ENCODE peak calls at places on chromosomes 12 and 14, in six cellular contexts. One of them, this sample, is unnamed.

GRCh38 chr12:109612975-109613502 is 39.4 kb downstream of the MVK start:
- DNase-seq in HepG2: peak
- DNase-seq in SK-N-SH: no peak
- DNase-seq in K562: peak
- DNase-seq in GM12878: no peak
- DNase-seq in GM12892: no peak
- DNase-seq in this sample: no peak

GRCh38 chr12:52319097-52319496 is 2.1 kb downstream of the KRT83 start:
- DNase-seq in HepG2: no peak
- DNase-seq in SK-N-SH: no peak
- DNase-seq in K562: no peak
- DNase-seq in GM12878: no peak
- DNase-seq in GM12892: no peak
- DNase-seq in this sample: no peak

GRCh38 chr14:33682746-33683145 is 268.1 kb downstream of the EGLN3 start:
- DNase-seq in HepG2: no peak
- DNase-seq in SK-N-SH: no peak
- DNase-seq in K562: no peak
- DNase-seq in GM12878: no peak
- DNase-seq in GM12892: no peak
- DNase-seq in this sample: no peak

GRCh38 chr12:120227233-120228040 is 26.5 kb upstream of the RPLP0 start:
- DNase-seq in HepG2: peak
- DNase-seq in SK-N-SH: no peak
- DNase-seq in K562: no peak
- DNase-seq in GM12878: no peak
- DNase-seq in GM12892: no peak
- DNase-seq in this sample: no peak

GRCh38 chr14:68020999-68021663 is 201.6 kb downstream of the RAD51B start:
- DNase-seq in HepG2: no peak
- DNase-seq in SK-N-SH: no peak
- DNase-seq in K562: no peak
- DNase-seq in GM12878: peak
- DNase-seq in GM12892: no peak
- DNase-seq in this sample: no peak

GRCh38 chr12:88578274-88578673 is 2.0 kb downstream of the KITLG start:
- DNase-seq in HepG2: peak
- DNase-seq in SK-N-SH: no peak
- DNase-seq in K562: no peak
- DNase-seq in GM12878: no peak
- DNase-seq in GM12892: no peak
- DNase-seq in this sample: no peak

GRCh38 chr12:58310828-58311273 is 369.5 kb downstream of the ATP23 start:
- DNase-seq in HepG2: peak
- DNase-seq in SK-N-SH: no peak
- DNase-seq in K562: no peak
- DNase-seq in GM12878: no peak
- DNase-seq in GM12892: no peak
- DNase-seq in this sample: no peak

GRCh38 chr12:88529531-88530488 is 50.5 kb downstream of the KITLG start:
- DNase-seq in HepG2: no peak
- DNase-seq in SK-N-SH: no peak
- DNase-seq in K562: no peak
- DNase-seq in GM12878: no peak
- DNase-seq in GM12892: no peak
- DNase-seq in this sample: no peak

GRCh38 chr12:93777249-93777648 is 100.1 kb downstream of the CRADD start:
- DNase-seq in HepG2: no peak
- DNase-seq in SK-N-SH: no peak
- DNase-seq in K562: no peak
- DNase-seq in GM12878: no peak
- DNase-seq in GM12892: no peak
- DNase-seq in this sample: no peak

GRCh38 chr12:9668141-9669018 is 1.1 kb upstream of the CLEC2D start:
- DNase-seq in HepG2: no peak
- DNase-seq in SK-N-SH: no peak
- DNase-seq in K562: no peak
- DNase-seq in GM12878: no peak
- DNase-seq in GM12892: no peak
- DNase-seq in this sample: no peak

GRCh38 chr12:92796650-92797049 is 93.9 kb downstream of the PLEKHG7 start:
- DNase-seq in HepG2: no peak
- DNase-seq in SK-N-SH: no peak
- DNase-seq in K562: no peak
- DNase-seq in GM12878: no peak
- DNase-seq in GM12892: no peak
- DNase-seq in this sample: no peak

GRCh38 chr14:66530526-66530925 is 22.6 kb downstream of the GPHN start:
- DNase-seq in HepG2: no peak
- DNase-seq in SK-N-SH: no peak
- DNase-seq in K562: no peak
- DNase-seq in GM12878: no peak
- DNase-seq in GM12892: no peak
- DNase-seq in this sample: no peak

GRCh38 chr12:31323466-31324115 is 2.4 kb downstream of the SINHCAF start:
- DNase-seq in HepG2: no peak
- DNase-seq in SK-N-SH: no peak
- DNase-seq in K562: peak
- DNase-seq in GM12878: no peak
- DNase-seq in GM12892: peak
- DNase-seq in this sample: peak

GRCh38 chr12:89702503-89702902 is 6.1 kb downstream of the ATP2B1 start:
- DNase-seq in HepG2: no peak
- DNase-seq in SK-N-SH: no peak
- DNase-seq in K562: no peak
- DNase-seq in GM12878: no peak
- DNase-seq in GM12892: no peak
- DNase-seq in this sample: no peak

GRCh38 chr12:27549231-27549800 is 25.3 kb downstream of the PPFIBP1 start:
- DNase-seq in HepG2: peak
- DNase-seq in SK-N-SH: no peak
- DNase-seq in K562: no peak
- DNase-seq in GM12878: no peak
- DNase-seq in GM12892: no peak
- DNase-seq in this sample: no peak

GRCh38 chr14:91332448-91333059 is 85.1 kb downstream of the CCDC88C start:
- DNase-seq in HepG2: peak
- DNase-seq in SK-N-SH: no peak
- DNase-seq in K562: peak
- DNase-seq in GM12878: no peak
- DNase-seq in GM12892: no peak
- DNase-seq in this sample: no peak

GRCh38 chr14:74670726-74671125 is 42.2 kb downstream of the AREL1 start:
- DNase-seq in HepG2: no peak
- DNase-seq in SK-N-SH: no peak
- DNase-seq in K562: no peak
- DNase-seq in GM12878: no peak
- DNase-seq in GM12892: no peak
- DNase-seq in this sample: no peak

GRCh38 chr14:64671591-64671990 is 32.6 kb upstream of the PLEKHG3 start:
- DNase-seq in HepG2: peak
- DNase-seq in SK-N-SH: peak
- DNase-seq in K562: peak
- DNase-seq in GM12878: no peak
- DNase-seq in GM12892: no peak
- DNase-seq in this sample: no peak

GRCh38 chr14:35390577-35391387 is 13.8 kb downstream of the NFKBIA start:
- DNase-seq in HepG2: no peak
- DNase-seq in SK-N-SH: no peak
- DNase-seq in K562: peak
- DNase-seq in GM12878: no peak
- DNase-seq in GM12892: no peak
- DNase-seq in this sample: no peak

GRCh38 chr14:20454359-20454644 is 310 bp downstream of the OSGEP start:
- DNase-seq in HepG2: no peak
- DNase-seq in SK-N-SH: no peak
- DNase-seq in K562: no peak
- DNase-seq in GM12878: no peak
- DNase-seq in GM12892: no peak
- DNase-seq in this sample: no peak

GRCh38 chr12:106960443-106960842 is 4.7 kb downstream of the TMEM263 start:
- DNase-seq in HepG2: no peak
- DNase-seq in SK-N-SH: no peak
- DNase-seq in K562: no peak
- DNase-seq in GM12878: no peak
- DNase-seq in GM12892: no peak
- DNase-seq in this sample: no peak

GRCh38 chr12:118034429-118035193 is 18.1 kb downstream of the RFC5 start:
- DNase-seq in HepG2: peak
- DNase-seq in SK-N-SH: peak
- DNase-seq in K562: no peak
- DNase-seq in GM12878: no peak
- DNase-seq in GM12892: no peak
- DNase-seq in this sample: no peak

GRCh38 chr12:57590536-57590891 is 478 bp upstream of the PIP4K2C start:
- DNase-seq in HepG2: no peak
- DNase-seq in SK-N-SH: no peak
- DNase-seq in K562: no peak
- DNase-seq in GM12878: no peak
- DNase-seq in GM12892: no peak
- DNase-seq in this sample: no peak

GRCh38 chr12:61808856-61809255 is 451.3 kb upstream of the USP15 start:
- DNase-seq in HepG2: no peak
- DNase-seq in SK-N-SH: no peak
- DNase-seq in K562: no peak
- DNase-seq in GM12878: no peak
- DNase-seq in GM12892: no peak
- DNase-seq in this sample: no peak
- TF ChIP-seq TAF1 in HepG2: no peak
- TF ChIP-seq TAF1 in SK-N-SH: no peak
- TF ChIP-seq TAF1 in K562: no peak
- TF ChIP-seq TAF1 in GM12878: no peak
- TF ChIP-seq TAF1 in GM12892: no peak
- TF ChIP-seq TAF1 in this sample: no peak

DNA sequence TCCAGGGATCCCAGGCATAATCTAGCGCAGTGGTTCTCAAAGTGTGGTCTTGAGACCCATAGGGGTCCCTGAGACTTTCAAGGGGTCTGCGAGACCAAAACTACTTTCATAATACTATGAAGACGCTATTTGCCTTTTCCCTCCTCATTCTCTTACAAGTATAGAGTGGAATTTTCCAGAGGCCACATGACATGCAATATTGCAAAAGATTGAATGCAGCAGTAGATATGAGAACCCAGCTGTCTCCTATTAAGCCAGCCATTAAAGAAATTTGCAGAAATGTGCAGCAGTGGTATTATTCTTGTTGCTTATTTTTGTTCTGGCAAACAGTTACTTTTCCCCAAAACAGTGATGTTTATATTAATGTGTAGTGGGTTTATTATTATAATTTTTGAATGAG is 62.8 kb downstream of the VWF start:
- DNase-seq in HepG2: no peak
- DNase-seq in SK-N-SH: no peak
- DNase-seq in K562: no peak
- DNase-seq in GM12878: no peak
- DNase-seq in GM12892: no peak
- DNase-seq in this sample: no peak
- TF ChIP-seq TAF1 in HepG2: no peak
- TF ChIP-seq TAF1 in SK-N-SH: no peak
- TF ChIP-seq TAF1 in K562: no peak
- TF ChIP-seq TAF1 in GM12878: no peak
- TF ChIP-seq TAF1 in GM12892: no peak
- TF ChIP-seq TAF1 in this sample: no peak

DNA sequence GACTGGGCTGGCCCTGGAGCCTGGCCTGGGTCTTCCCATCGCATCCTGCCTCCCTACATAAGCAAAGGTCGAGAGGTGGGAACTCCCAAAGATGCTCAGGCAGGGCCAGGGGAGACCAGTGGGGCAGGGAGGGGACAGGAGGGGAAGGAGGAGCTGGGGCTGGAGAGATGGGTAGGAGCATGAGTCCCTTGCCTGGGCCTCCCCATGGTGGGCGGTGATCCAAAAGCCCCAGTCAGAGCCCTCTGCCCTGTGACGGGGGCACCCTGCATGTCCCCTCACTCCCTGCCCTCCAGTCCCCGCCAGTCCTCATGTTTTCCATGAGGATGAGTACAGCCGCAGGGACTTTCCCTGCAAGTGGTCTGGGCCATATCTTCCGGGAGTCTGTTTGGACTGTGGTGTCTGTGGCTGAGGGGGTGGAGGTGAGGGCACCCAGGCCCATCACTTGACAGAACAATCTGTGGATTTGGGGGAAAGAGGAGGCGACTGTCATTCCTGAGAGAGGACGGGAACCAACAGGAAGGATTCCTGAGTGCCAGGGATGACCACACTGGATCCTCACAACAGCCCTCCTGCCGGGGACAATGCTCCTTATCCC is 9.3 kb downstream of the BDKRB2 start:
- DNase-seq in HepG2: no peak
- DNase-seq in SK-N-SH: no peak
- DNase-seq in K562: no peak
- DNase-seq in GM12878: no peak
- DNase-seq in GM12892: no peak
- DNase-seq in this sample: no peak
- TF ChIP-seq TAF1 in HepG2: no peak
- TF ChIP-seq TAF1 in SK-N-SH: no peak
- TF ChIP-seq TAF1 in K562: no peak
- TF ChIP-seq TAF1 in GM12878: no peak
- TF ChIP-seq TAF1 in GM12892: no peak
- TF ChIP-seq TAF1 in this sample: no peak

GRCh38 chr12:91111366-91112321 is at the start of gene LUM:
- DNase-seq in HepG2: no peak
- DNase-seq in SK-N-SH: peak
- DNase-seq in K562: no peak
- DNase-seq in GM12878: no peak
- DNase-seq in GM12892: no peak
- DNase-seq in this sample: no peak
- TF ChIP-seq TAF1 in HepG2: no peak
- TF ChIP-seq TAF1 in SK-N-SH: no peak
- TF ChIP-seq TAF1 in K562: no peak
- TF ChIP-seq TAF1 in GM12878: no peak
- TF ChIP-seq TAF1 in GM12892: no peak
- TF ChIP-seq TAF1 in this sample: no peak

DNA sequence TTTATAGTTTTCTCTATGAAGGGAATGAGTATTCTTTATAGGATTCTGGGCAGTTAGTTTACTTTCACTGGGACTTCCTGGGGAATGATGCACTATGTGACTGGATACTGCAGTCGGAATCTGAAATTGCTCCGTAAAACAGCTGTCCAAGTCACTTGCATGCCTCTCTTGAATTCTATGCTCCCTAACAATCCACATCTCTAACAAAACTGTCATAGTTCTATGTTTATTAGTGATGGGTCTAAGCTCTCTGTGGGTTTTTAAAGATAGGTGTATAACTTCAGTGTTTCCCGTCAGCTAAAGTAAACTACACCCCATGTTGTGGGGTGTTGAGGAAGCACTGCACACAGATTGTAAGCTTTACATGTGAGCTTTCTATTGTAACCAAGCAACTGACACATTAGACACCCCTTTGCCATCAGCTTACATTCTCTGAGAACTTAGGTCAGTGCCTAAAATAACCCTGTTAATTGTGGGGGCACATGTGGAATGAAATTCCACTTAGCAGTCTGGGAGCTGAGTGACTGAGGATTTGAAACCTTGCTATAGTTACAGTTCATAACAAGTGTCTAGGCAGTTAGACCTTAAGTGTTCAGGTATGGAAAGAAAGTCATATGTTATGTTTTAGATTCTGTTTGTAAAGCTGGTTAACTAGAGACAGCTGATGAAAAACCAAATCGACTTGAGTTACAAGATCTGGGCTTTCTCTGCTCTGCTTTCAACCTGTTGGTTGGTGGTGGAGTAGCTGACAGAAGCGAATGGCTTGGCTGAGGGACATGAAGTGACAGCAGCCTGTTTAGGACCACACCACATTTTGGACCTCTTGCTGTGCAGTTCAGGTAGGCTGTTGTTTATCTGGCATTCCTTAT is 165.7 kb downstream of the AKAP6 start:
- DNase-seq in HepG2: no peak
- DNase-seq in SK-N-SH: no peak
- DNase-seq in K562: no peak
- DNase-seq in GM12878: no peak
- DNase-seq in GM12892: no peak
- DNase-seq in this sample: no peak
- TF ChIP-seq TAF1 in HepG2: no peak
- TF ChIP-seq TAF1 in SK-N-SH: no peak
- TF ChIP-seq TAF1 in K562: no peak
- TF ChIP-seq TAF1 in GM12878: no peak
- TF ChIP-seq TAF1 in GM12892: no peak
- TF ChIP-seq TAF1 in this sample: no peak

This sample was measured in GM12891.